ENCODE peak calls at places on chromosomes 11 and 22, in eight cellular contexts. One of them, this sample, is unnamed.

GRCh38 chr11:110984147-110984546 is 261.4 kb upstream of the POU2AF2 start:
- DNase-seq in uterus: no peak
- DNase-seq in pancreas: no peak
- DNase-seq in neuronal stem cell: no peak
- DNase-seq in H9: no peak
- DNase-seq in HCT116: no peak
- DNase-seq in CD4-positive, CD25-positive, alpha-beta regulatory T cell: no peak
- DNase-seq in fibroblast of lung: peak; percentile 51
- DNase-seq in this sample: peak; percentile 58

GRCh38 chr11:116557261-116557660 is 215.5 kb downstream of the BUD13 start:
- DNase-seq in uterus: no peak
- DNase-seq in pancreas: no peak
- DNase-seq in neuronal stem cell: no peak
- DNase-seq in H9: no peak
- DNase-seq in HCT116: no peak
- DNase-seq in CD4-positive, CD25-positive, alpha-beta regulatory T cell: no peak
- DNase-seq in fibroblast of lung: no peak
- DNase-seq in this sample: no peak

GRCh38 chr11:76838422-76839068 is 22.2 kb upstream of the ACER3 start:
- DNase-seq in uterus: no peak
- DNase-seq in pancreas: no peak
- DNase-seq in neuronal stem cell: peak; percentile 33
- DNase-seq in H9: peak; percentile 86
- DNase-seq in HCT116: no peak
- DNase-seq in CD4-positive, CD25-positive, alpha-beta regulatory T cell: no peak
- DNase-seq in fibroblast of lung: peak; percentile 31
- DNase-seq in this sample: no peak

GRCh38 chr11:43576834-43577521 is 103.6 kb upstream of the HSD17B12 start:
- DNase-seq in uterus: no peak
- DNase-seq in pancreas: no peak
- DNase-seq in neuronal stem cell: peak; percentile 79
- DNase-seq in H9: peak; percentile 86
- DNase-seq in HCT116: peak; percentile 12
- DNase-seq in CD4-positive, CD25-positive, alpha-beta regulatory T cell: peak; percentile 24
- DNase-seq in fibroblast of lung: peak; percentile 55
- DNase-seq in this sample: peak; percentile 15

GRCh38 chr11:17563248-17563647 is 16.2 kb downstream of the OTOG start:
- DNase-seq in uterus: no peak
- DNase-seq in pancreas: no peak
- DNase-seq in neuronal stem cell: no peak
- DNase-seq in H9: peak; percentile 56
- DNase-seq in HCT116: no peak
- DNase-seq in CD4-positive, CD25-positive, alpha-beta regulatory T cell: no peak
- DNase-seq in fibroblast of lung: no peak
- DNase-seq in this sample: no peak

GRCh38 chr11:12569499-12570040 is 104.7 kb upstream of the TEAD1 start:
- DNase-seq in uterus: no peak
- DNase-seq in pancreas: no peak
- DNase-seq in neuronal stem cell: no peak
- DNase-seq in H9: no peak
- DNase-seq in HCT116: no peak
- DNase-seq in CD4-positive, CD25-positive, alpha-beta regulatory T cell: no peak
- DNase-seq in fibroblast of lung: peak; percentile 34
- DNase-seq in this sample: no peak

GRCh38 chr11:116232364-116232801 is 540.4 kb downstream of the BUD13 start:
- DNase-seq in uterus: peak; percentile 24
- DNase-seq in pancreas: no peak
- DNase-seq in neuronal stem cell: no peak
- DNase-seq in H9: no peak
- DNase-seq in HCT116: no peak
- DNase-seq in CD4-positive, CD25-positive, alpha-beta regulatory T cell: no peak
- DNase-seq in fibroblast of lung: no peak
- DNase-seq in this sample: no peak

GRCh38 chr11:44857490-44857889 is 93.2 kb downstream of the TP53I11 start:
- DNase-seq in uterus: no peak
- DNase-seq in pancreas: no peak
- DNase-seq in neuronal stem cell: no peak
- DNase-seq in H9: no peak
- DNase-seq in HCT116: no peak
- DNase-seq in CD4-positive, CD25-positive, alpha-beta regulatory T cell: no peak
- DNase-seq in fibroblast of lung: no peak
- DNase-seq in this sample: no peak

GRCh38 chr11:83019888-83020579 is 51.7 kb downstream of the RAB30 start:
- DNase-seq in uterus: no peak
- DNase-seq in pancreas: no peak
- DNase-seq in neuronal stem cell: no peak
- DNase-seq in H9: no peak
- DNase-seq in HCT116: no peak
- DNase-seq in CD4-positive, CD25-positive, alpha-beta regulatory T cell: no peak
- DNase-seq in fibroblast of lung: no peak
- DNase-seq in this sample: no peak

GRCh38 chr11:9757809-9758675 is 94.2 kb downstream of the SWAP70 start:
- DNase-seq in uterus: peak; percentile 87
- DNase-seq in pancreas: peak; percentile 96
- DNase-seq in neuronal stem cell: peak; percentile 74
- DNase-seq in H9: peak; percentile 80
- DNase-seq in HCT116: peak; percentile 42
- DNase-seq in CD4-positive, CD25-positive, alpha-beta regulatory T cell: peak; percentile 91
- DNase-seq in fibroblast of lung: peak; percentile 73
- DNase-seq in this sample: peak; percentile 49

GRCh38 chr11:72224587-72225410 is at the start of gene INPPL1:
- DNase-seq in uterus: peak; percentile 57
- DNase-seq in pancreas: peak; percentile 79
- DNase-seq in neuronal stem cell: no peak
- DNase-seq in H9: peak; percentile 41
- DNase-seq in HCT116: no peak
- DNase-seq in CD4-positive, CD25-positive, alpha-beta regulatory T cell: peak; percentile 44
- DNase-seq in fibroblast of lung: peak; percentile 25
- DNase-seq in this sample: no peak

GRCh38 chr22:46736705-46737104 is 1.3 kb downstream of the CERK start:
- DNase-seq in uterus: no peak
- DNase-seq in pancreas: no peak
- DNase-seq in neuronal stem cell: no peak
- DNase-seq in H9: no peak
- DNase-seq in HCT116: no peak
- DNase-seq in CD4-positive, CD25-positive, alpha-beta regulatory T cell: no peak
- DNase-seq in fibroblast of lung: no peak
- DNase-seq in this sample: no peak
- H3K4me1 ChIP-seq in uterus: no peaks in the 10 kb centered on the region
- H3K4me1 ChIP-seq in pancreas: peaks cover 52% of the 10 kb centered on the region
- H3K4me1 ChIP-seq in neuronal stem cell: peaks cover 28% of the 10 kb centered on the region
- H3K4me1 ChIP-seq in H9: peaks cover 7% of the 10 kb centered on the region
- H3K4me1 ChIP-seq in HCT116: peaks cover 32% of the 10 kb centered on the region
- H3K4me1 ChIP-seq in CD4-positive, CD25-positive, alpha-beta regulatory T cell: peaks cover 54% of the 10 kb centered on the region
- H3K4me1 ChIP-seq in fibroblast of lung: peaks cover 13% of the 10 kb centered on the region
- H3K4me1 ChIP-seq in this sample: peaks cover 2% of the 10 kb centered on the region

GRCh38 chr11:47915407-47916137 is 64.8 kb upstream of the PTPRJ start:
- DNase-seq in uterus: no peak
- DNase-seq in pancreas: no peak
- DNase-seq in neuronal stem cell: no peak
- DNase-seq in H9: no peak
- DNase-seq in HCT116: no peak
- DNase-seq in CD4-positive, CD25-positive, alpha-beta regulatory T cell: peak; percentile 64
- DNase-seq in fibroblast of lung: no peak
- DNase-seq in this sample: no peak
- H3K4me1 ChIP-seq in uterus: peaks cover 7% of the 10 kb centered on the region
- H3K4me1 ChIP-seq in pancreas: peaks cover 35% of the 10 kb centered on the region
- H3K4me1 ChIP-seq in neuronal stem cell: peaks cover 14% of the 10 kb centered on the region
- H3K4me1 ChIP-seq in H9: no peaks in the 10 kb centered on the region
- H3K4me1 ChIP-seq in HCT116: peaks cover 34% of the 10 kb centered on the region
- H3K4me1 ChIP-seq in CD4-positive, CD25-positive, alpha-beta regulatory T cell: peaks cover 27% of the 10 kb centered on the region
- H3K4me1 ChIP-seq in fibroblast of lung: peaks cover 13% of the 10 kb centered on the region
- H3K4me1 ChIP-seq in this sample: peaks cover 4% of the 10 kb centered on the region

GRCh38 chr11:114169321-114169749 is 109.8 kb downstream of the ZBTB16 start:
- DNase-seq in uterus: peak; percentile 72
- DNase-seq in pancreas: no peak
- DNase-seq in neuronal stem cell: no peak
- DNase-seq in H9: no peak
- DNase-seq in HCT116: no peak
- DNase-seq in CD4-positive, CD25-positive, alpha-beta regulatory T cell: no peak
- DNase-seq in fibroblast of lung: peak; percentile 60
- DNase-seq in this sample: no peak
- H3K4me1 ChIP-seq in uterus: peaks cover 84% of the 10 kb centered on the region
- H3K4me1 ChIP-seq in pancreas: peaks cover 95% of the 10 kb centered on the region
- H3K4me1 ChIP-seq in neuronal stem cell: peaks cover 67% of the 10 kb centered on the region
- H3K4me1 ChIP-seq in H9: no peaks in the 10 kb centered on the region
- H3K4me1 ChIP-seq in HCT116: peaks cover 3% of the 10 kb centered on the region
- H3K4me1 ChIP-seq in CD4-positive, CD25-positive, alpha-beta regulatory T cell: peaks cover 82% of the 10 kb centered on the region
- H3K4me1 ChIP-seq in fibroblast of lung: no peaks in the 10 kb centered on the region
- H3K4me1 ChIP-seq in this sample: peaks cover 14% of the 10 kb centered on the region

DNA sequence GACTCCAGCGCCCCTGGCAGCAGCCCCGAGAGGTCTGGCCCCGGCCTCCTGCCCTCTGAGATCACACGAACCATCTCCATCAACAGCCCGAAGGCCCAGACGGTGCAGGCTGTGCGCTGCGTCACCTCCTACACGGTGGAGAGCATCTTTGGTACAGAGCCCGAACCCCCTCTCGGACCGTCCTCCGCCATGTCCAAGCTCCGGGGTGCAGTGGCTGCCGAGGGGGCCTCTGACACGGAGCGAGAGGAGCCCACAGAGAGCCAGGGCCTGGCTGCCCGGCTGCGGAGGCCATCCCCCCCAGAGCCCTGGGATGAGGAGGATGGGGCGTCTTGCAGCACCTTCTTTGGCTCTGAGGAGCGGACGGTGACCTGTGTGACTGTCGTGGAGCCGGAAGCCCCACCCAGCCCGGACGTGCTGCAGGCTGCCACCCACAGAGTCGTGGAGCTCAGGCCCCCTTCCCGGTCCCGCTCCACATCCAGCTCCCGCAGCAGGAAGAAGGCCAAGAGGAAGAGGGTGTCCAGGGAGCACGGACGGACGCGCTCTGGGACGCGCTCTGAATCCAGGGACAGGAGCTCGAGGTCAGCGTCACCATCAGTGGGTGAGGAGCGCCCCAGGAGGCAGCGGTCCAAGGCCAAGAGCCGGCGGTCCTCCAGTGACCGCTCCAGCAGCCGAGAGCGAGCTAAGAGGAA is 7.6 kb downstream of the IRF7 start:
- DNase-seq in uterus: no peak
- DNase-seq in pancreas: no peak
- DNase-seq in neuronal stem cell: no peak
- DNase-seq in H9: no peak
- DNase-seq in HCT116: no peak
- DNase-seq in CD4-positive, CD25-positive, alpha-beta regulatory T cell: no peak
- DNase-seq in fibroblast of lung: no peak
- DNase-seq in this sample: no peak
- H3K4me1 ChIP-seq in uterus: peaks cover 4% of the 10 kb centered on the region
- H3K4me1 ChIP-seq in pancreas: no peaks in the 10 kb centered on the region
- H3K4me1 ChIP-seq in neuronal stem cell: no peaks in the 10 kb centered on the region
- H3K4me1 ChIP-seq in H9: no peaks in the 10 kb centered on the region
- H3K4me1 ChIP-seq in HCT116: peaks cover 10% of the 10 kb centered on the region
- H3K4me1 ChIP-seq in CD4-positive, CD25-positive, alpha-beta regulatory T cell: peaks cover 2% of the 10 kb centered on the region
- H3K4me1 ChIP-seq in fibroblast of lung: no peaks in the 10 kb centered on the region
- H3K4me1 ChIP-seq in this sample: no peaks in the 10 kb centered on the region

GRCh38 chr22:38698407-38699094 is 2.2 kb downstream of the JOSD1 start:
- DNase-seq in uterus: no peak
- DNase-seq in pancreas: no peak
- DNase-seq in neuronal stem cell: no peak
- DNase-seq in H9: no peak
- DNase-seq in HCT116: no peak
- DNase-seq in CD4-positive, CD25-positive, alpha-beta regulatory T cell: no peak
- DNase-seq in fibroblast of lung: no peak
- DNase-seq in this sample: no peak
- H3K4me1 ChIP-seq in uterus: no peaks in the 10 kb centered on the region
- H3K4me1 ChIP-seq in pancreas: peaks cover 37% of the 10 kb centered on the region
- H3K4me1 ChIP-seq in neuronal stem cell: peaks cover 33% of the 10 kb centered on the region
- H3K4me1 ChIP-seq in H9: peaks cover 5% of the 10 kb centered on the region
- H3K4me1 ChIP-seq in HCT116: peaks cover 66% of the 10 kb centered on the region
- H3K4me1 ChIP-seq in CD4-positive, CD25-positive, alpha-beta regulatory T cell: peaks cover 64% of the 10 kb centered on the region
- H3K4me1 ChIP-seq in fibroblast of lung: peaks cover 18% of the 10 kb centered on the region
- H3K4me1 ChIP-seq in this sample: peaks cover 16% of the 10 kb centered on the region

GRCh38 chr11:4704054-4704789 is at the start of gene MMP26:
- DNase-seq in uterus: no peak
- DNase-seq in pancreas: no peak
- DNase-seq in neuronal stem cell: no peak
- DNase-seq in H9: peak; percentile 39
- DNase-seq in HCT116: no peak
- DNase-seq in CD4-positive, CD25-positive, alpha-beta regulatory T cell: no peak
- DNase-seq in fibroblast of lung: no peak
- DNase-seq in this sample: no peak
- H3K4me1 ChIP-seq in uterus: no peaks in the 10 kb centered on the region
- H3K4me1 ChIP-seq in pancreas: no peaks in the 10 kb centered on the region
- H3K4me1 ChIP-seq in neuronal stem cell: no peaks in the 10 kb centered on the region
- H3K4me1 ChIP-seq in H9: peaks cover 4% of the 10 kb centered on the region
- H3K4me1 ChIP-seq in HCT116: no peaks in the 10 kb centered on the region
- H3K4me1 ChIP-seq in CD4-positive, CD25-positive, alpha-beta regulatory T cell: no peaks in the 10 kb centered on the region
- H3K4me1 ChIP-seq in fibroblast of lung: no peaks in the 10 kb centered on the region
- H3K4me1 ChIP-seq in this sample: no peaks in the 10 kb centered on the region

GRCh38 chr11:30816959-30817880 is 231.1 kb upstream of the MPPED2 start:
- DNase-seq in uterus: no peak
- DNase-seq in pancreas: no peak
- DNase-seq in neuronal stem cell: no peak
- DNase-seq in H9: no peak
- DNase-seq in HCT116: no peak
- DNase-seq in CD4-positive, CD25-positive, alpha-beta regulatory T cell: no peak
- DNase-seq in fibroblast of lung: no peak
- DNase-seq in this sample: peak; percentile 27
- H3K4me1 ChIP-seq in uterus: no peaks in the 10 kb centered on the region
- H3K4me1 ChIP-seq in pancreas: peaks cover 4% of the 10 kb centered on the region
- H3K4me1 ChIP-seq in neuronal stem cell: no peaks in the 10 kb centered on the region
- H3K4me1 ChIP-seq in H9: no peaks in the 10 kb centered on the region
- H3K4me1 ChIP-seq in HCT116: no peaks in the 10 kb centered on the region
- H3K4me1 ChIP-seq in CD4-positive, CD25-positive, alpha-beta regulatory T cell: no peaks in the 10 kb centered on the region
- H3K4me1 ChIP-seq in fibroblast of lung: no peaks in the 10 kb centered on the region
- H3K4me1 ChIP-seq in this sample: no peaks in the 10 kb centered on the region

GRCh38 chr22:19120829-19121630 is 1.2 kb downstream of the DGCR2 start:
- DNase-seq in uterus: no peak
- DNase-seq in pancreas: no peak
- DNase-seq in neuronal stem cell: no peak
- DNase-seq in H9: peak; percentile 57
- DNase-seq in HCT116: peak; percentile 27
- DNase-seq in CD4-positive, CD25-positive, alpha-beta regulatory T cell: no peak
- DNase-seq in fibroblast of lung: no peak
- DNase-seq in this sample: peak; percentile 29
- H3K4me1 ChIP-seq in uterus: no peaks in the 10 kb centered on the region
- H3K4me1 ChIP-seq in pancreas: peaks cover 30% of the 10 kb centered on the region
- H3K4me1 ChIP-seq in neuronal stem cell: peaks cover 4% of the 10 kb centered on the region
- H3K4me1 ChIP-seq in H9: peaks cover 3% of the 10 kb centered on the region
- H3K4me1 ChIP-seq in HCT116: peaks cover 23% of the 10 kb centered on the region
- H3K4me1 ChIP-seq in CD4-positive, CD25-positive, alpha-beta regulatory T cell: peaks cover 64% of the 10 kb centered on the region
- H3K4me1 ChIP-seq in fibroblast of lung: peaks cover 4% of the 10 kb centered on the region
- H3K4me1 ChIP-seq in this sample: no peaks in the 10 kb centered on the region

GRCh38 chr11:130163346-130164220 is 4.0 kb downstream of the ST14 start:
- DNase-seq in uterus: no peak
- DNase-seq in pancreas: peak; percentile 84
- DNase-seq in neuronal stem cell: no peak
- DNase-seq in H9: no peak
- DNase-seq in HCT116: no peak
- DNase-seq in CD4-positive, CD25-positive, alpha-beta regulatory T cell: no peak
- DNase-seq in fibroblast of lung: no peak
- DNase-seq in this sample: no peak
- H3K4me1 ChIP-seq in uterus: no peaks in the 10 kb centered on the region
- H3K4me1 ChIP-seq in pancreas: peaks cover 6% of the 10 kb centered on the region
- H3K4me1 ChIP-seq in neuronal stem cell: no peaks in the 10 kb centered on the region
- H3K4me1 ChIP-seq in H9: no peaks in the 10 kb centered on the region
- H3K4me1 ChIP-seq in HCT116: peaks cover 79% of the 10 kb centered on the region
- H3K4me1 ChIP-seq in CD4-positive, CD25-positive, alpha-beta regulatory T cell: peaks cover 5% of the 10 kb centered on the region
- H3K4me1 ChIP-seq in fibroblast of lung: peaks cover 12% of the 10 kb centered on the region
- H3K4me1 ChIP-seq in this sample: peaks cover 33% of the 10 kb centered on the region